ENCODE peak calls at places on chromosomes 13 and 19, in eight cellular contexts. F is thoracic aorta, B is B cell, M is astrocyte, C is mesothelial cell of epicardium, A is kidney epithelial cell, Z is upper lobe of right lung, I is lower leg skin. H is an unnamed sample.

GRCh38 chr13:41458939-41459753 is 1.8 kb downstream of the RGCC start:
- DNase-seq in F (no peak), B (peak; percentile 70), M (no peak), C (no peak), A (no peak), Z (peak; percentile 70), I (no peak), H (no peak)

GRCh38 chr19:12804051-12804450 is 2.2 kb downstream of the THSD8 start:
- DNase-seq in F (no peak), B (peak; percentile 23), M (no peak), C (no peak), A (no peak), Z (no peak), I (no peak), H (no peak)

GRCh38 chr19:22609630-22610029 is 24.5 kb upstream of the ZNF492 start:
- DNase-seq in F (no peak), B (no peak), M (no peak), C (no peak), A (no peak), Z (peak; percentile 52), I (peak; percentile 70), H (no peak)

GRCh38 chr19:40976724-40977123 is 14.4 kb upstream of the CYP2B6 start:
- DNase-seq in F (no peak), B (no peak), M (no peak), C (no peak), A (no peak), Z (no peak), I (peak; percentile 37), H (no peak)

GRCh38 chr13:103607995-103608394 is 541.8 kb upstream of the SLC10A2 start:
- DNase-seq in F (no peak), B (no peak), M (no peak), C (no peak), A (no peak), Z (no peak), I (no peak), H (no peak)

GRCh38 chr13:46668302-46668720 is 115.3 kb downstream of the LRCH1 start:
- DNase-seq in F (no peak), B (no peak), M (peak; percentile 91), C (no peak), A (no peak), Z (no peak), I (no peak), H (peak; percentile 68)

GRCh38 chr19:5225486-5226345 is 114.9 kb downstream of the PTPRS start:
- DNase-seq in F (no peak), B (no peak), M (no peak), C (no peak), A (no peak), Z (no peak), I (no peak), H (no peak)

GRCh38 chr13:26503826-26504594 is 53.5 kb upstream of the WASF3 start:
- DNase-seq in F (no peak), B (no peak), M (no peak), C (no peak), A (no peak), Z (no peak), I (peak; percentile 56), H (no peak)

GRCh38 chr19:371501-372160 is 27.0 kb upstream of the MIER2 start:
- DNase-seq in F (no peak), B (no peak), M (no peak), C (no peak), A (no peak), Z (no peak), I (peak; percentile 72), H (no peak)

GRCh38 chr19:6632002-6632621 is 37.8 kb downstream of the TNFSF14 start:
- DNase-seq in F (peak; percentile 45), B (peak; percentile 56), M (peak; percentile 39), C (peak; percentile 62), A (no peak), Z (no peak), I (peak; percentile 90), H (peak; percentile 52)

GRCh38 chr19:12783849-12784393 is 7.4 kb upstream of the JUNB start:
- DNase-seq in F (no peak), B (peak; percentile 40), M (no peak), C (no peak), A (no peak), Z (peak; percentile 87), I (no peak), H (no peak)

GRCh38 chr19:18274776-18275356 is 614 bp upstream of the IQCN start:
- DNase-seq in F (peak; percentile 41), B (peak; percentile 50), M (peak; percentile 78), C (no peak), A (no peak), Z (peak; percentile 85), I (peak; percentile 96), H (no peak)

GRCh38 chr13:65787087-65787486 is 1443.0 kb downstream of the PCDH9 start:
- DNase-seq in F (no peak), B (no peak), M (peak; percentile 19), C (no peak), A (no peak), Z (no peak), I (no peak), H (no peak)

GRCh38 chr19:2555422-2556220 is 79.7 kb downstream of the GADD45B start:
- DNase-seq in F (no peak), B (no peak), M (no peak), C (no peak), A (no peak), Z (no peak), I (peak; percentile 83), H (no peak)

GRCh38 chr19:49817964-49818690 is at the start of gene MED25:
- DNase-seq in F (peak; percentile 36), B (peak; percentile 92), M (peak; percentile 56), C (peak; percentile 92), A (peak; percentile 41), Z (peak; percentile 95), I (peak; percentile 96), H (no peak)
- TF ChIP-seq CTCF in F (peak; percentile 82), B (peak; percentile 44), M (no peak), C (no peak), A (no peak), Z (peak; percentile 40), I (no peak), H (no peak)

GRCh38 chr13:84894749-84895148 is 904.5 kb downstream of the SLITRK6 start:
- DNase-seq in F (no peak), B (no peak), M (no peak), C (no peak), A (no peak), Z (no peak), I (no peak), H (no peak)
- TF ChIP-seq CTCF in F (no peak), B (no peak), M (no peak), C (peak; percentile 11), A (no peak), Z (no peak), I (no peak), H (no peak)

DNA sequence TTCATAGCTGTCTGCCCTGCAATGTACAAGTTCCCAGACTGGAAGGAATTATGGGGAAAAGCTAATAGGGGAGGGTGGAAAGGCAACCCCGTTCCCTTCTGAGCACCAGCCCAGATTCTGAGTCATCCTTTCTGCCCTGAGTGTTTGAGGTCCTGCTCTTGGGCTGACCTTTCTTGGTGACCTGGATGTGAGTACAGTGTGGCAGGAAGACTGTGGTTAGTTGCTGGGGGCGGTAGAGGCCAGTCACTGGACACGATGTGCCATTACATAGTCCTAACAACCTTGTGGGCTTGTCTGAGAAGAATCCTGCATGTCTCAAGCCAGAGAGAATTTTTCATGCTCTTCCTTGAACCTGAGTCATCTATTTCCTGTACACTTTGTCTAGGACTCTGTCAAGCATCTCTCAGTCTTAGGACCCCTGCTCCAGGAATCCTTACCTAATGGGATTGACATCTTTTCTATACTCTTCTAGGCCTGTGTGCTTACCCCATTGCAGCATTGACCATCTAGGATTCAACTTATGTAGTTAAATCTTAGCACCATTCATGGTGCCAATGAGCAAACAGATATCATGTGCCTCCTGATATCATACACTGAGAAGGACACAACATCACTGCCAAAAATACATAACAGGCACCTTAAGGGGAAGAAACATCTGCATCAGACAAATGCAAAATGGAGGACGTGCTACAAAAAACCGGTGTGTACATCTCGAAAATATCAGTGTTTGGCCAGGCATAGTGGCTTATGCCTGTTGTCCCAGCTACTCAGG is 8.1 kb upstream of the ANGPTL4 start:
- DNase-seq in F (peak; percentile 47), B (no peak), M (peak; percentile 96), C (no peak), A (peak; percentile 96), Z (peak; percentile 72), I (no peak), H (peak; percentile 90)
- TF ChIP-seq CTCF in F (no peak), B (no peak), M (no peak), C (no peak), A (peak; percentile 7), Z (no peak), I (no peak), H (no peak)

DNA sequence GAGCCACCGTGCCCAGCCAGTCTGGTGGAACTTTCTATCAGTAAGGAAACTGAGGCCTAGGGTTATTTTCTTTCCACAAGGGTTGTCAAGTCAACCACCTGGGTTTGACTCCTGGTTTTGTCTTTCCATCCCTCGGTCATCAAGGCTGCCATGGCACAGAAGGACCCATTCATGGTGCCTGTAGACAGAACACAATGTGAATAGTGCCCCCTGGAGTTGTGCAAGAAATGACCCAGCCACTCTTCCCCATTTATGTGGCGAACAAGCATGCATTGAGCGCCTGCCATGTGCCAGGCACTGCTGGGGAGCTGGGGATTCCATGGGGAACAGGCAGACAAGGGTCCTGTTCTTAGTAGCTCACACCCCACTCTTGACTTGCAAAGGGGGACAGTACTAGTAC is 4.1 kb downstream of the SMARCA4 start:
- DNase-seq in F (no peak), B (no peak), M (no peak), C (no peak), A (no peak), Z (no peak), I (no peak), H (no peak)
- TF ChIP-seq CTCF in F (no peak), B (no peak), M (no peak), C (peak; percentile 13), A (peak; percentile 14), Z (no peak), I (no peak), H (no peak)

DNA sequence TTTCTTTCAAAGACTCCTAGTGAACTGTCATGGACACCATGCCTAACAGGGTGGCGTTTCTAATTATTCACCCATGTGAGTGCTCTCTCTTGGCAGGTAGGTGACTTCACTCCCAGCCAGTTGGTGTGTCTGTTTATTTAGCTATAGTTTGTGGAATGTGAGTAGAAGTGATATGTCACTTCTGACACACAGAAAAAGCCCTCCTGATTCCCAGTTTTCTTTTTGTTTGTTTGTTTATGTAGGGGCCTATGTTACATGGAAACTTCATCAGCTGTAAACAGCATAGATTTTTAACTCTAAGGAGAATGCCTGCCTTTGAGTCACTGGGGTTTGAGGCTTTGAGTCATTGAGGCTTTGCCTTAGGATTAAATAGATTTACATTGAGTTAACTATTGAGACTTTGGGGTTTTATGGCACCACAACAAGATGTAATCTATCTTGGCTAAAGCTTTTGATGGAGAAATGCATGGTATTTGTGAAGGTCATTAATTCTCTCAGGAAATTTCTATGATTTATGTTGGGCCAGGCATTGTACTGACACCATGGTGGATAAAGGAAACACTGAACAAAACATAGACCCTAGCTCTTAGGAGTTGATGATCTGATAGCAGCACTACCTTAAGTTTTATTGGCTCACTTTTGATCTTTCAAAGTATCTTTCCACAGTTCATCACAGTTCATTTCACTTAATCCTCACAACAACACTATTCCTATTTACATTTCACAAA is 45.3 kb downstream of the UFM1 start:
- DNase-seq in F (no peak), B (no peak), M (peak; percentile 61), C (no peak), A (peak; percentile 34), Z (no peak), I (no peak), H (no peak)
- TF ChIP-seq CTCF in F (no peak), B (no peak), M (no peak), C (no peak), A (no peak), Z (no peak), I (no peak), H (no peak)

GRCh38 chr19:14434157-14434501 is 1.0 kb downstream of the PKN1 start:
- DNase-seq in F (no peak), B (peak; percentile 69), M (no peak), C (no peak), A (no peak), Z (no peak), I (no peak), H (no peak)
- TF ChIP-seq CTCF in F (no peak), B (peak; percentile 14), M (no peak), C (no peak), A (no peak), Z (no peak), I (no peak), H (no peak)